ENCODE peak calls at places on chromosomes 11 and 22, in six cellular contexts. One of them, this sample, is unnamed.
A peak's percentile ranks its signal among the peaks of the same experiment; 100 is the strongest.

GRCh38 chr22:26823966-26824365 is 166.6 kb downstream of the MIAT start:
- DNase-seq in IMR-90: no peak
- DNase-seq in K562: no peak
- DNase-seq in HCT116: no peak
- DNase-seq in effector memory CD4-positive, alpha-beta T cell: no peak
- DNase-seq in right cardiac atrium: no peak
- DNase-seq in this sample: no peak

GRCh38 chr22:25452116-25452700 is 112.3 kb upstream of the GRK3 start:
- DNase-seq in HCT116: no peak
- DNase-seq in right cardiac atrium: no peak
- DNase-seq in effector memory CD4-positive, alpha-beta T cell: no peak
- DNase-seq in IMR-90: peak; percentile 37
- DNase-seq in K562: no peak
- DNase-seq in this sample: no peak

GRCh38 chr11:120198787-120199469 is 11.9 kb upstream of the OAF start:
- DNase-seq in K562: no peak
- DNase-seq in effector memory CD4-positive, alpha-beta T cell: no peak
- DNase-seq in right cardiac atrium: peak; percentile 27
- DNase-seq in HCT116: no peak
- DNase-seq in IMR-90: no peak
- DNase-seq in this sample: no peak

GRCh38 chr22:25661067-25661466 is 80.9 kb upstream of the MYO18B start:
- DNase-seq in HCT116: no peak
- DNase-seq in K562: no peak
- DNase-seq in right cardiac atrium: no peak
- DNase-seq in effector memory CD4-positive, alpha-beta T cell: no peak
- DNase-seq in IMR-90: no peak
- DNase-seq in this sample: no peak

GRCh38 chr11:117144477-117145392 is 648 bp downstream of the PAFAH1B2 start:
- DNase-seq in K562: peak; percentile 83
- DNase-seq in HCT116: no peak
- DNase-seq in effector memory CD4-positive, alpha-beta T cell: peak; percentile 33
- DNase-seq in IMR-90: peak; percentile 86
- DNase-seq in right cardiac atrium: peak; percentile 72
- DNase-seq in this sample: peak; percentile 79

GRCh38 chr11:31375866-31376265 is 6.2 kb downstream of the DNAJC24 start:
- DNase-seq in HCT116: no peak
- DNase-seq in IMR-90: no peak
- DNase-seq in K562: no peak
- DNase-seq in effector memory CD4-positive, alpha-beta T cell: no peak
- DNase-seq in right cardiac atrium: no peak
- DNase-seq in this sample: no peak

GRCh38 chr11:47051217-47051616 is 114.7 kb downstream of the CSTPP1 start:
- DNase-seq in K562: no peak
- DNase-seq in effector memory CD4-positive, alpha-beta T cell: no peak
- DNase-seq in IMR-90: peak; percentile 51
- DNase-seq in HCT116: no peak
- DNase-seq in right cardiac atrium: no peak
- DNase-seq in this sample: no peak

GRCh38 chr22:21974058-21974649 is 8.4 kb downstream of the TOP3B start:
- DNase-seq in IMR-90: no peak
- DNase-seq in effector memory CD4-positive, alpha-beta T cell: no peak
- DNase-seq in right cardiac atrium: no peak
- DNase-seq in K562: no peak
- DNase-seq in HCT116: no peak
- DNase-seq in this sample: no peak

GRCh38 chr11:34379081-34379480 is 21.3 kb upstream of the ABTB2 start:
- DNase-seq in HCT116: no peak
- DNase-seq in IMR-90: peak; percentile 36
- DNase-seq in effector memory CD4-positive, alpha-beta T cell: no peak
- DNase-seq in K562: no peak
- DNase-seq in right cardiac atrium: no peak
- DNase-seq in this sample: no peak

GRCh38 chr22:22348127-22348814 is 103.7 kb downstream of the VPREB1 start:
- DNase-seq in IMR-90: no peak
- DNase-seq in effector memory CD4-positive, alpha-beta T cell: no peak
- DNase-seq in right cardiac atrium: no peak
- DNase-seq in HCT116: peak; percentile 26
- DNase-seq in K562: no peak
- DNase-seq in this sample: no peak

GRCh38 chr11:85813721-85814120 is 2.8 kb upstream of the SYTL2 start:
- DNase-seq in IMR-90: no peak
- DNase-seq in HCT116: no peak
- DNase-seq in K562: no peak
- DNase-seq in right cardiac atrium: no peak
- DNase-seq in effector memory CD4-positive, alpha-beta T cell: no peak
- DNase-seq in this sample: no peak

GRCh38 chr11:22792497-22792896 is 37.1 kb downstream of the SVIP start:
- DNase-seq in effector memory CD4-positive, alpha-beta T cell: no peak
- DNase-seq in HCT116: peak; percentile 83
- DNase-seq in right cardiac atrium: no peak
- DNase-seq in K562: peak; percentile 56
- DNase-seq in IMR-90: peak; percentile 86
- DNase-seq in this sample: no peak

GRCh38 chr22:41367680-41368542 is 13.8 kb upstream of the TEF start:
- DNase-seq in IMR-90: peak; percentile 22
- DNase-seq in effector memory CD4-positive, alpha-beta T cell: no peak
- DNase-seq in right cardiac atrium: peak; percentile 69
- DNase-seq in HCT116: no peak
- DNase-seq in K562: no peak
- DNase-seq in this sample: no peak

GRCh38 chr11:73576226-73576625 is 21.7 kb downstream of the FAM168A start:
- DNase-seq in IMR-90: no peak
- DNase-seq in right cardiac atrium: no peak
- DNase-seq in K562: no peak
- DNase-seq in effector memory CD4-positive, alpha-beta T cell: no peak
- DNase-seq in HCT116: no peak
- DNase-seq in this sample: no peak

GRCh38 chr11:34830648-34831047 is 85.5 kb downstream of the APIP start:
- DNase-seq in HCT116: no peak
- DNase-seq in IMR-90: peak; percentile 21
- DNase-seq in K562: no peak
- DNase-seq in effector memory CD4-positive, alpha-beta T cell: no peak
- DNase-seq in right cardiac atrium: peak; percentile 89
- DNase-seq in this sample: no peak

DNA sequence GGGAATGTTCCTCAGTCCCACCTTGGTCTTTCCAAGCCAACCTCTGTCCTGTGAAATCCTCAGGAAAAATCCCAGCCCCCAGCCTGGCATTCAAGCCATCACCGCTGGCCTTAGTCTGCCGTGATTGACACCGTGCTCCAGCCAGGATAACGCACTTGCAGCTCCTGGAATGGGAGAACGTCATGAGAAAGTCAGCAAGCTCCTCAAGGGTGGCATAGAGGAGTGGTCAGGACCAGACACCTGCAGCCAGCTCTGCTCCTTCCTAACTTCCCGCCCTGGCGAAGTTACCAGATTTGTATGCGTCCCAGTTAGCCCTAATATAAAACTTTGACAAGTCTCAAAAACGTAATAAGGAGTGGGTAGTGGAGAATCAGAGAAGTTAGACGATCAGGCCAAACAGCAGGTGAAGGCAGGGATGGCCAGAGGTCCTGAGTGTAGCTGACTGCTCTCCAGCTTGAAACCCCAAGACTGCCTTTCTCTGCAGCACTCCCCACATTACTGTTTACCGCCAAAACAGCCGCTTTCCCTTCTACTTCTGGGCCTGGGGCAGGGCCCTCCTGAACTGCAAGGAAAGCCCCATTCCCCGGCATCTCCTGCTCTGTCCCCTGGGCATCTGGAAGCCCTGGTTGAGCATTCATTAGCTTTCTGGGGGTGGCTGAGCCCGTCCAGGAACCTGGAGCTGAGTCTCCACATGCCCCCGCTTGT is 1.3 kb upstream of the DKK3 start:
- DNase-seq in K562: no peak
- DNase-seq in right cardiac atrium: no peak
- DNase-seq in HCT116: no peak
- DNase-seq in IMR-90: no peak
- DNase-seq in effector memory CD4-positive, alpha-beta T cell: no peak
- DNase-seq in this sample: no peak
- H3K4me3 ChIP-seq in K562: no peak overlapping the region
- H3K4me3 ChIP-seq in right cardiac atrium: peak overlapping the region; percentile 71
- H3K4me3 ChIP-seq in HCT116: no peak overlapping the region
- H3K4me3 ChIP-seq in IMR-90: peak overlapping the region; percentile 49
- H3K4me3 ChIP-seq in effector memory CD4-positive, alpha-beta T cell: no peak overlapping the region
- H3K4me3 ChIP-seq in this sample: peak overlapping the region; percentile 75

GRCh38 chr11:118201966-118202365 is 22.8 kb downstream of the JAML start:
- DNase-seq in effector memory CD4-positive, alpha-beta T cell: no peak
- DNase-seq in right cardiac atrium: no peak
- DNase-seq in IMR-90: no peak
- DNase-seq in K562: no peak
- DNase-seq in HCT116: no peak
- DNase-seq in this sample: no peak

GRCh38 chr11:118200901-118201680 is 23.7 kb downstream of the JAML start:
- DNase-seq in effector memory CD4-positive, alpha-beta T cell: no peak
- DNase-seq in right cardiac atrium: no peak
- DNase-seq in HCT116: no peak
- DNase-seq in K562: no peak
- DNase-seq in IMR-90: no peak
- DNase-seq in this sample: no peak

GRCh38 chr11:118200497-118200896 is 24.1 kb upstream of the SCN2B start:
- DNase-seq in K562: no peak
- DNase-seq in HCT116: no peak
- DNase-seq in effector memory CD4-positive, alpha-beta T cell: no peak
- DNase-seq in IMR-90: no peak
- DNase-seq in right cardiac atrium: no peak
- DNase-seq in this sample: no peak

GRCh38 chr11:118198370-118198769 is 21.9 kb upstream of the SCN2B start:
- DNase-seq in HCT116: peak; percentile 48
- DNase-seq in IMR-90: peak; percentile 44
- DNase-seq in right cardiac atrium: peak; percentile 94
- DNase-seq in effector memory CD4-positive, alpha-beta T cell: peak; percentile 74
- DNase-seq in K562: peak; percentile 78
- DNase-seq in this sample: peak; percentile 92

GRCh38 chr11:118199135-118199534 is 22.7 kb upstream of the SCN2B start:
- DNase-seq in right cardiac atrium: no peak
- DNase-seq in HCT116: no peak
- DNase-seq in effector memory CD4-positive, alpha-beta T cell: no peak
- DNase-seq in K562: no peak
- DNase-seq in IMR-90: no peak
- DNase-seq in this sample: no peak
- H3K4me1 ChIP-seq in right cardiac atrium: peaks cover 3% of the 10 kb centered on the region
- H3K4me1 ChIP-seq in HCT116: no peaks in the 10 kb centered on the region
- H3K4me1 ChIP-seq in effector memory CD4-positive, alpha-beta T cell: peaks cover 45% of the 10 kb centered on the region
- H3K4me1 ChIP-seq in K562: no peaks in the 10 kb centered on the region
- H3K4me1 ChIP-seq in IMR-90: no peaks in the 10 kb centered on the region
- H3K4me1 ChIP-seq in this sample: peaks cover 3% of the 10 kb centered on the region

GRCh38 chr22:47277001-47277400 is 514.6 kb downstream of the TBC1D22A start:
- DNase-seq in right cardiac atrium: no peak
- DNase-seq in IMR-90: no peak
- DNase-seq in K562: no peak
- DNase-seq in effector memory CD4-positive, alpha-beta T cell: no peak
- DNase-seq in HCT116: no peak
- DNase-seq in this sample: no peak
- H3K9me3 ChIP-seq in right cardiac atrium: no peaks in the 10 kb centered on the region
- H3K9me3 ChIP-seq in IMR-90: peaks cover 3% of the 10 kb centered on the region
- H3K9me3 ChIP-seq in K562: no peaks in the 10 kb centered on the region
- H3K9me3 ChIP-seq in effector memory CD4-positive, alpha-beta T cell: no peaks in the 10 kb centered on the region
- H3K9me3 ChIP-seq in HCT116: no peaks in the 10 kb centered on the region
- H3K9me3 ChIP-seq in this sample: no peaks in the 10 kb centered on the region

GRCh38 chr11:68040957-68041591 is 2.2 kb downstream of the TCIRG1 start:
- DNase-seq in effector memory CD4-positive, alpha-beta T cell: no peak
- DNase-seq in HCT116: no peak
- DNase-seq in IMR-90: no peak
- DNase-seq in right cardiac atrium: peak; percentile 64
- DNase-seq in K562: no peak
- DNase-seq in this sample: no peak
- H3K4me3 ChIP-seq in effector memory CD4-positive, alpha-beta T cell: peak overlapping the region; percentile 92
- H3K4me3 ChIP-seq in HCT116: no peak overlapping the region
- H3K4me3 ChIP-seq in IMR-90: peak overlapping the region; percentile 74
- H3K4me3 ChIP-seq in right cardiac atrium: peak overlapping the region; percentile 73
- H3K4me3 ChIP-seq in K562: peak overlapping the region; percentile 92
- H3K4me3 ChIP-seq in this sample: no peak overlapping the region

GRCh38 chr22:37733625-37734401 is 37.0 kb downstream of the TRIOBP start:
- DNase-seq in IMR-90: no peak
- DNase-seq in HCT116: no peak
- DNase-seq in K562: no peak
- DNase-seq in effector memory CD4-positive, alpha-beta T cell: no peak
- DNase-seq in right cardiac atrium: no peak
- DNase-seq in this sample: no peak

GRCh38 chr22:37732699-37733607 is 36.1 kb downstream of the TRIOBP start:
- DNase-seq in K562: no peak
- DNase-seq in effector memory CD4-positive, alpha-beta T cell: no peak
- DNase-seq in right cardiac atrium: no peak
- DNase-seq in IMR-90: no peak
- DNase-seq in HCT116: no peak
- DNase-seq in this sample: no peak

GRCh38 chr22:37731804-37732471 is 35.1 kb downstream of the TRIOBP start:
- DNase-seq in IMR-90: no peak
- DNase-seq in right cardiac atrium: no peak
- DNase-seq in K562: peak; percentile 45
- DNase-seq in HCT116: no peak
- DNase-seq in effector memory CD4-positive, alpha-beta T cell: no peak
- DNase-seq in this sample: no peak

GRCh38 chr22:37735054-37735453 is 38.2 kb downstream of the TRIOBP start:
- DNase-seq in effector memory CD4-positive, alpha-beta T cell: no peak
- DNase-seq in HCT116: no peak
- DNase-seq in IMR-90: no peak
- DNase-seq in K562: peak; percentile 78
- DNase-seq in right cardiac atrium: peak; percentile 85
- DNase-seq in this sample: peak; percentile 81

DNA sequence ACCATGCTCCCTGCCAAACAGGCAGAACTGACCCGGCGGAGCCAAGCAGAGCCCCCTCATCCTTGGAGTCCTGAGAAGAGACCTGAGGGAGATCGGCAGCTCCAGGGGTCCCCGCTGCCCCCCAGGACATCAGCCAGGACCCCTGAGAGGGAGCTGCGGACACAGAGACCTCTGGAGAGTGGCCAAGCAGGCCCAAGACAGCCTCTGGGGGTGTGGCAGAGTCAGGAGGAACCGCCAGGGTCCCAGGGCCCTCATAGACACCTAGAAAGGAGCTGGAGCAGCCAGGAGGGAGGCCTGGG is 37.5 kb downstream of the TRIOBP start:
- DNase-seq in right cardiac atrium: no peak
- DNase-seq in effector memory CD4-positive, alpha-beta T cell: no peak
- DNase-seq in IMR-90: no peak
- DNase-seq in HCT116: no peak
- DNase-seq in K562: no peak
- DNase-seq in this sample: peak; percentile 47
- H3K4me1 ChIP-seq in right cardiac atrium: no peaks in the 10 kb centered on the region
- H3K4me1 ChIP-seq in effector memory CD4-positive, alpha-beta T cell: no peaks in the 10 kb centered on the region
- H3K4me1 ChIP-seq in IMR-90: peaks cover 8% of the 10 kb centered on the region
- H3K4me1 ChIP-seq in HCT116: peaks cover 26% of the 10 kb centered on the region
- H3K4me1 ChIP-seq in K562: peaks cover 4% of the 10 kb centered on the region
- H3K4me1 ChIP-seq in this sample: no peaks in the 10 kb centered on the region

DNA sequence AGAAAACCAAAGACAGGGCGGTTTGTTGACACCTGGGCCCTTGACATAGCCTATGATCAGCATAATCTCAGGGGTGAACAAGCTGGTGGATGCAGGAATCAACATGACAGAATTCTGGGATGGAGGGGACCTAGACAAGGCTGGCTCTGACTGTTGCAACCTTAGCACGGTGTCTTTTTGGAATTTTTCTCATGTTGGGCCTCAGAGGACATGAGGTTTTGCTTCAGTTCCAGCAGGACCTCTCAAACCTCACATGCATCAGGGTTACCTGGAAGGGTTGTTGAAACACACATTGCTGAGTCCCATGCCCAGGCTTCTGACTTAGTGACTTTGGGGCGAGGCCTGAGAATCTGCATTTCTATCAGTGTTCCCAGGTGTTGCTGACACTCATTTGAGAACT is 345.6 kb upstream of the B3GAT1 start:
- DNase-seq in right cardiac atrium: no peak
- DNase-seq in K562: no peak
- DNase-seq in IMR-90: no peak
- DNase-seq in HCT116: no peak
- DNase-seq in effector memory CD4-positive, alpha-beta T cell: no peak
- DNase-seq in this sample: no peak
- H3K9me3 ChIP-seq in right cardiac atrium: no peaks in the 10 kb centered on the region
- H3K9me3 ChIP-seq in K562: no peaks in the 10 kb centered on the region
- H3K9me3 ChIP-seq in IMR-90: peaks cover 52% of the 10 kb centered on the region
- H3K9me3 ChIP-seq in HCT116: no peaks in the 10 kb centered on the region
- H3K9me3 ChIP-seq in effector memory CD4-positive, alpha-beta T cell: no peaks in the 10 kb centered on the region
- H3K9me3 ChIP-seq in this sample: no peaks in the 10 kb centered on the region